ENCODE peak calls at places on chromosomes 5 and 9, in seven cellular contexts. One of them, this sample, is unnamed.

GRCh38 chr5:176780951-176781350 is 29.4 kb upstream of the UNC5A start:
- DNase-seq in breast epithelium: peak
- DNase-seq in GM12865: no peak
- DNase-seq in PC-9: no peak
- DNase-seq in neural crest cell: no peak
- DNase-seq in HCT116: no peak
- DNase-seq in MCF 10A: no peak
- DNase-seq in this sample: no peak

GRCh38 chr9:16368425-16369087 is 501.9 kb downstream of the BNC2 start:
- DNase-seq in breast epithelium: no peak
- DNase-seq in GM12865: no peak
- DNase-seq in PC-9: peak
- DNase-seq in neural crest cell: no peak
- DNase-seq in HCT116: no peak
- DNase-seq in MCF 10A: peak
- DNase-seq in this sample: no peak

GRCh38 chr5:154860123-154860522 is 1.7 kb downstream of the CNOT8 start:
- DNase-seq in breast epithelium: no peak
- DNase-seq in GM12865: no peak
- DNase-seq in PC-9: peak
- DNase-seq in neural crest cell: no peak
- DNase-seq in HCT116: no peak
- DNase-seq in MCF 10A: peak
- DNase-seq in this sample: no peak

GRCh38 chr9:87324613-87325194 is 173.0 kb upstream of the DAPK1 start:
- DNase-seq in breast epithelium: no peak
- DNase-seq in GM12865: peak
- DNase-seq in PC-9: peak
- DNase-seq in neural crest cell: no peak
- DNase-seq in HCT116: peak
- DNase-seq in MCF 10A: peak
- DNase-seq in this sample: no peak

GRCh38 chr9:114389612-114390368 is 2.0 kb upstream of the AKNA start:
- DNase-seq in breast epithelium: no peak
- DNase-seq in GM12865: peak
- DNase-seq in PC-9: no peak
- DNase-seq in neural crest cell: no peak
- DNase-seq in HCT116: no peak
- DNase-seq in MCF 10A: no peak
- DNase-seq in this sample: no peak

GRCh38 chr5:6788956-6789649 is 75.9 kb downstream of the TENT4A start:
- DNase-seq in breast epithelium: no peak
- DNase-seq in GM12865: no peak
- DNase-seq in PC-9: peak
- DNase-seq in neural crest cell: no peak
- DNase-seq in HCT116: no peak
- DNase-seq in MCF 10A: no peak
- DNase-seq in this sample: no peak

GRCh38 chr9:12785941-12786340 is 11.1 kb downstream of the LURAP1L start:
- DNase-seq in breast epithelium: no peak
- DNase-seq in GM12865: no peak
- DNase-seq in PC-9: no peak
- DNase-seq in neural crest cell: no peak
- DNase-seq in HCT116: no peak
- DNase-seq in MCF 10A: no peak
- DNase-seq in this sample: no peak

GRCh38 chr9:136014928-136015633 is 53.9 kb upstream of the UBAC1 start:
- DNase-seq in breast epithelium: no peak
- DNase-seq in GM12865: no peak
- DNase-seq in PC-9: no peak
- DNase-seq in neural crest cell: no peak
- DNase-seq in HCT116: no peak
- DNase-seq in MCF 10A: no peak
- DNase-seq in this sample: no peak

GRCh38 chr5:38190111-38190510 is 68.2 kb upstream of the EGFLAM start:
- DNase-seq in breast epithelium: no peak
- DNase-seq in GM12865: no peak
- DNase-seq in PC-9: no peak
- DNase-seq in neural crest cell: no peak
- DNase-seq in HCT116: no peak
- DNase-seq in MCF 10A: no peak
- DNase-seq in this sample: no peak

GRCh38 chr5:1384521-1384920 is 39.6 kb upstream of the CLPTM1L start:
- DNase-seq in breast epithelium: no peak
- DNase-seq in GM12865: no peak
- DNase-seq in PC-9: no peak
- DNase-seq in neural crest cell: no peak
- DNase-seq in HCT116: no peak
- DNase-seq in MCF 10A: no peak
- DNase-seq in this sample: no peak

GRCh38 chr5:29942089-29942488 is 1251.4 kb upstream of the CDH6 start:
- DNase-seq in breast epithelium: no peak
- DNase-seq in GM12865: no peak
- DNase-seq in PC-9: no peak
- DNase-seq in neural crest cell: no peak
- DNase-seq in HCT116: no peak
- DNase-seq in MCF 10A: no peak
- DNase-seq in this sample: no peak

GRCh38 chr5:137486707-137487106 is 12.4 kb downstream of the SPOCK1 start:
- DNase-seq in breast epithelium: no peak
- DNase-seq in GM12865: no peak
- DNase-seq in PC-9: no peak
- DNase-seq in neural crest cell: no peak
- DNase-seq in HCT116: no peak
- DNase-seq in MCF 10A: peak
- DNase-seq in this sample: no peak

GRCh38 chr5:149128023-149128875 is 13.0 kb upstream of the ABLIM3 start:
- DNase-seq in breast epithelium: no peak
- DNase-seq in GM12865: peak
- DNase-seq in PC-9: no peak
- DNase-seq in neural crest cell: peak
- DNase-seq in HCT116: no peak
- DNase-seq in MCF 10A: peak
- DNase-seq in this sample: no peak

GRCh38 chr5:149127394-149127955 is 13.8 kb upstream of the ABLIM3 start:
- DNase-seq in breast epithelium: no peak
- DNase-seq in GM12865: no peak
- DNase-seq in PC-9: peak
- DNase-seq in neural crest cell: no peak
- DNase-seq in HCT116: no peak
- DNase-seq in MCF 10A: peak
- DNase-seq in this sample: no peak

GRCh38 chr5:149126898-149127297 is 14.4 kb upstream of the ABLIM3 start:
- DNase-seq in breast epithelium: no peak
- DNase-seq in GM12865: no peak
- DNase-seq in PC-9: peak
- DNase-seq in neural crest cell: no peak
- DNase-seq in HCT116: no peak
- DNase-seq in MCF 10A: peak
- DNase-seq in this sample: no peak

GRCh38 chr5:149123211-149123610 is 18.1 kb upstream of the ABLIM3 start:
- DNase-seq in breast epithelium: no peak
- DNase-seq in GM12865: no peak
- DNase-seq in PC-9: no peak
- DNase-seq in neural crest cell: no peak
- DNase-seq in HCT116: no peak
- DNase-seq in MCF 10A: no peak
- DNase-seq in this sample: no peak

DNA sequence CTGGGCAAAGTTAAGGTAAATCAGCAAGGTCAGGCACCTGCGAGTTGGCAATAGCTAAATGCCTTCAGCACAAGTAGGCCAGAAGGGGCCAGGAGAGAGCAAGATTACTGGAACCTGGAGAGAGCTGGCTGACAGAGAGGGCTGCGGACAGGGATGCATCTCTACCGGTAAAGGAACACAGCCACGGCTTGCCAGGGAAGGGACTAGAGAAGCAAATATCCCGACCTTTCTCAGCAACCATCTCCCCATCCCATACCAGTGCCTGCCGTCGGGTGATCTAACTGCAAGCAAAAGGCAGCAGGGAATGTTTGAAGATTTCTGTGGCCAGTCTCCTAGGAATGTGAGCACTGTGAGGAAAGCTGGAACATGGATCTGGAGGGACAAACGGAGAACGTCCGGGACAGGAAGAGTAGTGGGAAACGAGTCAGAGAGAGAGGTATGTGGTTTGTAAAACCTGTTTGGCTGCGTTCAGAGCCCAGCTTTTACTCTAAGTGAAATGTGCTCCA is 15.9 kb upstream of the ABLIM3 start:
- DNase-seq in breast epithelium: no peak
- DNase-seq in GM12865: no peak
- DNase-seq in PC-9: peak
- DNase-seq in neural crest cell: no peak
- DNase-seq in HCT116: no peak
- DNase-seq in MCF 10A: peak
- DNase-seq in this sample: no peak
- TF ChIP-seq CTCF in breast epithelium: no peak
- TF ChIP-seq CTCF in GM12865: no peak
- TF ChIP-seq CTCF in PC-9: peak
- TF ChIP-seq CTCF in neural crest cell: peak
- TF ChIP-seq CTCF in HCT116: peak
- TF ChIP-seq CTCF in MCF 10A: peak
- TF ChIP-seq CTCF in this sample: no peak

GRCh38 chr9:69653261-69653660 is 18.9 kb downstream of the APBA1 start:
- DNase-seq in breast epithelium: no peak
- DNase-seq in GM12865: no peak
- DNase-seq in PC-9: no peak
- DNase-seq in neural crest cell: no peak
- DNase-seq in HCT116: no peak
- DNase-seq in MCF 10A: no peak
- DNase-seq in this sample: no peak

GRCh38 chr9:69657269-69657668 is 14.9 kb downstream of the APBA1 start:
- DNase-seq in breast epithelium: no peak
- DNase-seq in GM12865: no peak
- DNase-seq in PC-9: no peak
- DNase-seq in neural crest cell: no peak
- DNase-seq in HCT116: no peak
- DNase-seq in MCF 10A: no peak
- DNase-seq in this sample: no peak

GRCh38 chr9:69660304-69660703 is 11.9 kb downstream of the APBA1 start:
- DNase-seq in breast epithelium: no peak
- DNase-seq in GM12865: no peak
- DNase-seq in PC-9: no peak
- DNase-seq in neural crest cell: no peak
- DNase-seq in HCT116: no peak
- DNase-seq in MCF 10A: no peak
- DNase-seq in this sample: no peak

GRCh38 chr9:69658987-69659677 is 13.0 kb downstream of the APBA1 start:
- DNase-seq in breast epithelium: no peak
- DNase-seq in GM12865: no peak
- DNase-seq in PC-9: no peak
- DNase-seq in neural crest cell: no peak
- DNase-seq in HCT116: no peak
- DNase-seq in MCF 10A: no peak
- DNase-seq in this sample: no peak

GRCh38 chr9:69655065-69655464 is 17.1 kb downstream of the APBA1 start:
- DNase-seq in breast epithelium: no peak
- DNase-seq in GM12865: no peak
- DNase-seq in PC-9: no peak
- DNase-seq in neural crest cell: no peak
- DNase-seq in HCT116: no peak
- DNase-seq in MCF 10A: no peak
- DNase-seq in this sample: no peak
- TF ChIP-seq CTCF in breast epithelium: no peak
- TF ChIP-seq CTCF in GM12865: no peak
- TF ChIP-seq CTCF in PC-9: peak
- TF ChIP-seq CTCF in neural crest cell: peak
- TF ChIP-seq CTCF in HCT116: no peak
- TF ChIP-seq CTCF in MCF 10A: no peak
- TF ChIP-seq CTCF in this sample: no peak

GRCh38 chr5:126373621-126374416 is 49.4 kb upstream of the GRAMD2B start:
- DNase-seq in breast epithelium: no peak
- DNase-seq in GM12865: no peak
- DNase-seq in PC-9: no peak
- DNase-seq in neural crest cell: no peak
- DNase-seq in HCT116: no peak
- DNase-seq in MCF 10A: no peak
- DNase-seq in this sample: no peak

GRCh38 chr5:126368239-126368812 is 54.9 kb upstream of the GRAMD2B start:
- DNase-seq in breast epithelium: peak
- DNase-seq in GM12865: peak
- DNase-seq in PC-9: peak
- DNase-seq in neural crest cell: no peak
- DNase-seq in HCT116: no peak
- DNase-seq in MCF 10A: peak
- DNase-seq in this sample: no peak

GRCh38 chr5:126370796-126371718 is 52.2 kb upstream of the GRAMD2B start:
- DNase-seq in breast epithelium: no peak
- DNase-seq in GM12865: no peak
- DNase-seq in PC-9: no peak
- DNase-seq in neural crest cell: no peak
- DNase-seq in HCT116: no peak
- DNase-seq in MCF 10A: peak
- DNase-seq in this sample: no peak

GRCh38 chr5:126369083-126369482 is 54.1 kb upstream of the GRAMD2B start:
- DNase-seq in breast epithelium: no peak
- DNase-seq in GM12865: no peak
- DNase-seq in PC-9: no peak
- DNase-seq in neural crest cell: no peak
- DNase-seq in HCT116: no peak
- DNase-seq in MCF 10A: no peak
- DNase-seq in this sample: no peak

DNA sequence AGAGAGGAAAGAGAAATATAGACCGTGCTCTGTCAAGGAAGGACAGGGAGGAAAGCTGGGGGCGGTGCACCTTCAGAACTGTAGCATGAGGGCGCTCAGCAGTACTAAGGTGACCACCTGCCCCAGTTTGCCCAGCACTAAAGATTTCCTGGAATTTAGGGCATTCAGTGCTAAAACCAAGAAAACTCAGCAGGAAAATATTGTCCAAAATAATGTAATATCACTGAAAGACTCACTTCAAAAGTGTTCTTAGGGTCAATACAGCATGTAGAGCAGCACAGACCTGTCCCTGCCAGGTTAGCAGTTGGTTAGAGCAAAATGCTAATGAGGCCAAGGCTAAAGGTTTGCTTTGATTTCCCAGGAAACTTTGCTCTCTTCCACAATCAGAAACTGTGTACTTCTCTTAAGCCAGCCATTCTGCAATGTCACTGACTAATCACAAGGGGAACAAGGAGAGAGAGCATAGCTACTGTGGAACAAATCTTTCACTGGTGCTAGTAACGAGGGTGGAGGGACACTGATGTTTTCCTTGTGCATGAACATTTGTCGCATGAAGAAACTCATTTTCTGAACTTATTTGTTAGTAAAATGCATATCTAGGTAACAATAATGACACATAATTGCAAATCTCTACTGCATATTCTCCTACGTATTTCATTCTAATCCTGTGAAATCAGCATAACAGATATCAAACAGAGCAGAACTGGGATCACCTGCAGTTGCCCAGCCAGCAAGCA is 53.0 kb upstream of the GRAMD2B start:
- DNase-seq in breast epithelium: no peak
- DNase-seq in GM12865: no peak
- DNase-seq in PC-9: no peak
- DNase-seq in neural crest cell: no peak
- DNase-seq in HCT116: no peak
- DNase-seq in MCF 10A: peak
- DNase-seq in this sample: no peak
- TF ChIP-seq CTCF in breast epithelium: no peak
- TF ChIP-seq CTCF in GM12865: no peak
- TF ChIP-seq CTCF in PC-9: no peak
- TF ChIP-seq CTCF in neural crest cell: peak
- TF ChIP-seq CTCF in HCT116: no peak
- TF ChIP-seq CTCF in MCF 10A: no peak
- TF ChIP-seq CTCF in this sample: no peak

GRCh38 chr5:142982821-142983200 is 212.6 kb downstream of the ARHGAP26 start:
- DNase-seq in breast epithelium: no peak
- DNase-seq in GM12865: peak
- DNase-seq in PC-9: no peak
- DNase-seq in neural crest cell: no peak
- DNase-seq in HCT116: no peak
- DNase-seq in MCF 10A: no peak
- DNase-seq in this sample: no peak
- TF ChIP-seq CTCF in breast epithelium: no peak
- TF ChIP-seq CTCF in GM12865: peak
- TF ChIP-seq CTCF in PC-9: peak
- TF ChIP-seq CTCF in neural crest cell: peak
- TF ChIP-seq CTCF in HCT116: no peak
- TF ChIP-seq CTCF in MCF 10A: no peak
- TF ChIP-seq CTCF in this sample: no peak